ENCODE peak calls at places on chromosome 13, in five cellular contexts. I is tibial artery, T is brain microvascular endothelial cell, M is left ventricle myocardium inferior, D is MM.1S. H is an unnamed sample.

GRCh38 chr13:94433055-94433947 is 46.2 kb downstream of the DCT start:
- DNase-seq in I (no peak), D (no peak), M (no peak), T (no peak), H (no peak)

GRCh38 chr13:104137416-104137815 is 1071.2 kb upstream of the SLC10A2 start:
- DNase-seq in M (no peak), T (no peak), I (no peak), D (no peak), H (no peak)

GRCh38 chr13:106318941-106319411 is 216.5 kb downstream of the EFNB2 start:
- DNase-seq in T (peak), D (no peak), I (no peak), M (no peak), H (no peak)

GRCh38 chr13:98014766-98015165 is 61.3 kb downstream of the IPO5 start:
- DNase-seq in D (no peak), T (peak), I (no peak), M (no peak), H (no peak)

GRCh38 chr13:19836472-19836871 is 27.0 kb downstream of the ZMYM5 start:
- DNase-seq in M (no peak), T (peak), D (no peak), I (no peak), H (no peak)

GRCh38 chr13:76425930-76426329 is 460.3 kb downstream of the KCTD12 start:
- DNase-seq in I (no peak), M (no peak), T (peak), D (no peak), H (no peak)

GRCh38 chr13:39401091-39401647 is 201.8 kb downstream of the LHFPL6 start:
- DNase-seq in M (no peak), D (no peak), I (no peak), T (no peak), H (no peak)

GRCh38 chr13:80173224-80173623 is 167.7 kb downstream of the SPRY2 start:
- DNase-seq in T (no peak), M (no peak), D (no peak), I (peak), H (no peak)

GRCh38 chr13:100543872-100544602 is 44.6 kb downstream of the GGACT start:
- DNase-seq in T (peak), M (no peak), I (no peak), D (no peak), H (no peak)

GRCh38 chr13:61778531-61778930 is 362.9 kb upstream of the PCDH20 start:
- DNase-seq in I (no peak), T (no peak), D (no peak), M (no peak), H (no peak)

GRCh38 chr13:38819053-38819452 is 132.2 kb downstream of the FREM2 start:
- DNase-seq in I (no peak), T (peak), M (no peak), D (peak), H (no peak)

GRCh38 chr13:66627512-66627911 is 602.6 kb downstream of the PCDH9 start:
- DNase-seq in I (no peak), D (no peak), T (no peak), M (no peak), H (no peak)

GRCh38 chr13:35256459-35257148 is 219.9 kb downstream of the MAB21L1 start:
- DNase-seq in I (no peak), D (no peak), M (no peak), T (no peak), H (no peak)

GRCh38 chr13:91596832-91597231 is 198.4 kb downstream of the GPC5 start:
- DNase-seq in T (no peak), D (no peak), M (no peak), I (no peak), H (no peak)

GRCh38 chr13:36915106-36915505 is 4.9 kb downstream of the SMAD9 start:
- DNase-seq in T (no peak), M (no peak), I (no peak), D (no peak), H (no peak)

GRCh38 chr13:29908411-29908810 is 58.0 kb upstream of the UBL3 start:
- DNase-seq in T (no peak), D (no peak), M (peak), I (peak), H (no peak)

GRCh38 chr13:30766234-30766633 is 30.9 kb downstream of the ALOX5AP start:
- DNase-seq in I (no peak), T (no peak), M (no peak), D (no peak), H (no peak)

DNA sequence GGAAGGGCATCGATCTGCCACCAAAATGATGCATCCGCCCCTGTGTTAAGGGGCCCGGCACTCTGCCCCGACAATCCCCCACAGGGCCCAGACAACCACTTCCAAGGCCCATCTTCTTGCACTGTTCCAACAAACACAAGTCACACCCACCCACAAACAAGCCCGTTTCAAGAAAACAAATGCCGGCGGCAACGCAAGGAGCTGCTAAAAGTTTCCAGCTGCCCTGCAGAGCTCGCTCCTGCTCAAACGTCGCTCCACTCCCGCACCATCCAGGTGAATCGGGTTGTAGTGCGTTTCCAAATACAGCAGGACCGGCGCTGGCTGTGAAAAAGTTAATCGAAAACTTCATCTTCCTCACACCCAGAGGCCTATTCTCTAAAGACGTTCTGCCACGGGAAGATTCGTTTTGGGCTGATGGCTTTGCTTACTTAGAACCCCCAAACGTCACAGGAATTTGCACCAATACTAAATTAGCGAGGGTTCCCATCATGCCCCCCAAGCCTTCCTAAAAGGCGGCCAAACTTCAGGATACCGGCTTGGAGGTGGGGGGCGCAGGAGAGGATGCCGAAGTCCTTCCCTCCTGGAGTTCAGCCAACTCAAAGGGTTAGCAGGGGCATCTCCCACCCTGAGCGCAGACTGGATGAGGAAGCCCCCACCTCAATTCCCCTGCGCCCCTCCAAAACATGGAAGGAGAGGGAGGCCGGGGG is 107.4 kb upstream of the DOCK9 start:
- DNase-seq in T (no peak), I (no peak), M (no peak), D (no peak), H (no peak)
- H3K4me3 ChIP-seq in T (peak), I (peak), M (peak), D (peak), H (peak)

GRCh38 chr13:26628706-26629105 is 71.2 kb downstream of the WASF3 start:
- DNase-seq in D (no peak), M (no peak), I (no peak), T (peak), H (no peak)
- TF ChIP-seq CTCF in D (no peak), M (no peak), I (no peak), T (peak), H (peak)

GRCh38 chr13:48221301-48222190 is 11.5 kb upstream of the ITM2B start:
- DNase-seq in I (peak), T (no peak), M (no peak), D (no peak), H (no peak)
- H3K4me3 ChIP-seq in I (peak), T (no peak), M (peak), D (peak), H (no peak)

DNA sequence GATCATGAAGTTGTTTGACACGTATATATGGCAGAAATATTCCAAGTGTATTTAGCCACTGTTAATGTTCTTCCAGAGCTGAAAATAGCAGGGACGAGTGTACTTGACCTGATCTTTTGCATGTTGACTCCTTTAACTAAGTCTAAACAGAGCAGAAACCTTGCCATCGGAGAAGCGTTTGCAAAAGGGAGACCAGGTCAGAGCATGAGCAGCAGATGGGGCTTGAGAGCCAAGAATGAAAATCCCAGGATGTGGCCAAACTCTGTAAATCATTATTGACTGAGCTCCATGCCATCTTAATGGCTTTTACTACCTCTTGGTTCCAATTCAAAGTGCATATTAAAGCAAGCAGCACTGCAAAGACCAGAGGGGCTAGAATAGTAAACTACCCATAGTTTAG is 55.5 kb downstream of the FAM216B start:
- DNase-seq in D (no peak), I (no peak), T (peak), M (no peak), H (peak)
- TF ChIP-seq CTCF in D (no peak), I (no peak), T (peak), M (peak), H (peak)

DNA sequence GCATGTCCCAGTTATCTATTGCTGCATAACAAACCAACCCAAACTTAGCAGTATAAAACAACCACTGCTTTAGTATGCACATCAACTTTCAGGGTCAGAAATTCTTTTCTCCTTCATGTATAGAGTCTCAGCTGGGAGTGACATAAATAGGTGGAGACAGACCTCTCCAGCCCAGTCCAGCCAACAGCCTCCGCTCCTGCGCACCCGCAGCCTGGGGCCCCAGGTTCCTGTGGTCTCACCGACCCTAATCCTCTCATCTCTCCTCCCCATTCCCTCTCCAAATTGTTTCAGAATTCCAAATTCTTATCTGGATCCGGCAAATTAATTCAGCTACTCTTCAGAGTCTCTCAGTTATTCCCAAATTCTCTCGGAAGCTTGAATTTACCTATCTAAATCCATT is 522 bp upstream of the ATP12A start:
- DNase-seq in T (no peak), I (no peak), D (no peak), M (no peak), H (no peak)
- H3K4me3 ChIP-seq in T (no peak), I (no peak), D (no peak), M (peak), H (peak)

GRCh38 chr13:95706356-95706755 is 29.4 kb downstream of the DNAJC3 start:
- DNase-seq in I (no peak), M (no peak), T (no peak), D (no peak), H (no peak)

GRCh38 chr13:95708390-95708774 is 31.4 kb downstream of the DNAJC3 start:
- DNase-seq in T (no peak), I (no peak), D (no peak), M (no peak), H (no peak)

GRCh38 chr13:95707442-95708389 is 30.8 kb downstream of the DNAJC3 start:
- DNase-seq in D (peak), I (no peak), M (no peak), T (no peak), H (no peak)

GRCh38 chr13:95707035-95707434 is 30.1 kb downstream of the DNAJC3 start:
- DNase-seq in D (peak), T (no peak), I (no peak), M (no peak), H (no peak)

GRCh38 chr13:95704510-95704909 is 27.6 kb downstream of the DNAJC3 start:
- DNase-seq in I (no peak), D (no peak), T (peak), M (no peak), H (no peak)
- TF ChIP-seq CTCF in I (no peak), D (peak), T (peak), M (peak), H (peak)

DNA sequence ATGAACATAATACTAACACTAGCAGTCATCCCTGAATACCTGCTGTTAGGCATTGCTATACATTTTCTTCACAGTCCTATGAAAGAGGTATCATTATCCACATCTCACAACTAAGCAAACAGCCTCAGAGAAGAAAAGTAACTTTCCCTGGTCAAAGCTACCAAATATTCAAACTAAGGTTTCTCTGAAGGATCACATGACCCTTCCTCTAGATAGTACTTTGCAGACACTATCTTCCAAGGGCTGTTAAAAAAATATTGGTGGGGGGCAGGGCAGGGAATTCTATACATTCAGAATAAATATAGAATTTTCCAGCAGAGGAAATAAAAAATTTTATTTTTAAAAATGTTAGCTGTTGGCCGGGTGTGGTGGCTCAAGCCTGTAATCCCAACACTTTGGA is 3.1 kb downstream of the SLC25A30 start:
- DNase-seq in M (no peak), I (no peak), D (no peak), T (no peak), H (no peak)
- H3K4me3 ChIP-seq in M (peak), I (peak), D (no peak), T (no peak), H (no peak)

DNA sequence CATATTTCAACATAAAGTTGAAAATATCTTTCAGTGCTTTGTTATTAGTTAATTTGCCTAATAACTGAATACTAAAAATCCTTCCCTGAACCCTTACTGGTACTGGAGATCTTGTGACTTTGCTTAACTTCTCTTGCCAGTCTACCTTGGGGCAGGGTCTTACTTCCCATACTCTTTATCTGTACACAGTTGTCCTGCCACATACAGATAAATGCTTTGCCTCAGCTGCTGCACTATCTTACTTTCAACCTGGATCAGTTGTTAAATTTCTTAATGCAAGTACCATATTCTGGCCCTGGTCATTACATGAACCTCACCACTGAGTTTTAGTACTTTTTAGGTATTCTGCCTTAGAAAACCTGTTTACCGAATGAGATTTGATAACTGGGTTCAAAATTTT is 107.6 kb downstream of the PIBF1 start:
- DNase-seq in M (no peak), D (no peak), T (no peak), I (no peak), H (no peak)
- TF ChIP-seq CTCF in M (no peak), D (no peak), T (no peak), I (no peak), H (no peak)

DNA sequence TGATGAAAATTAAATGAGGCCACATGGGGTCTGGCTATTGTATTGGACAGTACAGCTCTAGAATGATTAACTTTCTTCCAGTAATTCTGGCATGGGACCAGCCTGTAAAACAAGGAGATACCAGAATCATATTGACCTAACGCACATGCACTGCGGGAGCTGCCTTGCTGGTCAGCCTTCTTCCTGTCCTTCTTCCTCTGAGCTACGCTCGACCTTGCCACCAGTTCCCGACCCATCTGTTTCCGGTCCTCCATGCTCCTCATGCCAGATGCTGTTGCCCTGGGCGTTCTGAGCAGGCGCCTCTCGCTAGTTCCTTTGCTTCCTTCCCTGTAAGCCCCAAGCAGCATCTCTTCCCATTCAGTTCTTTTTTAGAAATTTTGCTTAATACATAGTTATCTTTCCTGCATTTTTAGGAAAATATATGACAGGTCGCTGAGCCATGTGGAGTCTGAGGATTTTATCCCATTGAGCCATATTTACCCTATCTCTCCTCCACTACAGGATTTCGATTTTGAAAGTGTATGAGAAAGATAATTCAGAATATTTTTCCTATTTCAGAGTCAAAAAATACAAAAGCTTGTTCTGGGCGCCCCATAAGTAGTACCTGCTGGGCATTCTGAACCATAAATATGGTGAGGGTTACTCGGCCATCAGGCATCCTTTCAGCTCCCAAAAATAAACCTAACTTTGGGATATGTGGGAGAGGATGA is 38.6 kb downstream of the TNFRSF19 start:
- DNase-seq in M (peak), I (peak), D (no peak), T (peak), H (peak)
- H3K4me3 ChIP-seq in M (peak), I (no peak), D (peak), T (no peak), H (no peak)

DNA sequence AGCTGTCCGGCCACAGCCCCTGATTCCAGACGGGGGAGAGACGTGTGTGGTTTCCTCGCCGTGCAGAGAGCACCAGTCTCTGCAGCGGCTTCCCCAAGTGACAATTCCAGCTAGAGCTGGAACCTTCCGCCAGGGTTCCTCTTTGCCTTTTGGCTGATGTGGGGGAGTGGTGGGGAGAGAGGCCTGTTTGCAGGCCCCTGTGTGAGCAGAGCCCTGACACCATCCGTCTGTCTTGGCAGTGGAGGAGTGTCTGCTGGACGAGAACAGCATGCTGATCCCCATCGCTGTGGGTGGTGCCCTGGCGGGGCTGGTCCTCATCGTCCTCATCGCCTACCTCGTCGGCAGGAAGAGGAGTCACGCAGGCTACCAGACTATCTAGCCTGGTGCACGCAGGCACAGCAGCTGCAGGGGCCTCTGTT is 25.0 kb downstream of the LAMP1 start:
- DNase-seq in D (no peak), I (no peak), T (no peak), M (no peak), H (no peak)
- TF ChIP-seq CTCF in D (no peak), I (no peak), T (no peak), M (no peak), H (no peak)

H was measured in LNCaP clone FGC.